ENCODE peak calls at places on chromosomes 3 and 15, in five cellular contexts. V, Z, O, W and S are unnamed samples.

GRCh38 chr15:36126194-36126593 is 453.2 kb upstream of the CDIN1 start:
- DNase-seq in V (no peak), Z (no peak), O (no peak), W (no peak), S (no peak)

GRCh38 chr3:194877311-194878119 is 191.8 kb downstream of the FAM43A start:
- DNase-seq in V (no peak), Z (no peak), O (no peak), W (peak; percentile 11), S (no peak)

GRCh38 chr3:170222647-170223541 is 670 bp downstream of the PRKCI start:
- DNase-seq in V (peak; percentile 32), Z (peak; percentile 14), O (peak; percentile 34), W (no peak), S (peak; percentile 26)

GRCh38 chr3:13851091-13851849 is 28.6 kb downstream of the WNT7A start:
- DNase-seq in V (no peak), Z (no peak), O (no peak), W (no peak), S (no peak)

GRCh38 chr15:42632100-42632675 is 56.8 kb downstream of the STARD9 start:
- DNase-seq in V (no peak), Z (no peak), O (no peak), W (no peak), S (no peak)

GRCh38 chr3:66431494-66431893 is 69.3 kb downstream of the LRIG1 start:
- DNase-seq in V (no peak), Z (no peak), O (peak; percentile 80), W (no peak), S (peak; percentile 30)

GRCh38 chr3:40152482-40153133 is 156.9 kb upstream of the EIF1B start:
- DNase-seq in V (peak; percentile 29), Z (no peak), O (no peak), W (no peak), S (no peak)

GRCh38 chr3:194946091-194946490 is 260.4 kb downstream of the FAM43A start:
- DNase-seq in V (no peak), Z (no peak), O (no peak), W (no peak), S (no peak)

GRCh38 chr3:119304201-119304713 is 10.1 kb downstream of the ARHGAP31 start:
- DNase-seq in V (no peak), Z (no peak), O (peak; percentile 69), W (no peak), S (peak; percentile 64)

GRCh38 chr3:145489011-145489410 is 672.0 kb downstream of the PLOD2 start:
- DNase-seq in V (no peak), Z (no peak), O (no peak), W (no peak), S (no peak)